ENCODE peak calls at places on chromosomes 12 and 14, in eight cellular contexts. C is coronary artery; K is PC-3; G is prostate gland; D is A549; S is sigmoid colon; W is cardiac muscle cell; B is CD8-positive, alpha-beta memory T cell. X is an unnamed sample.
A peak's percentile ranks its signal among the peaks of the same experiment; 100 is the strongest.

GRCh38 chr12:107304588-107305532 is 211.5 kb upstream of the CRY1 start:
- DNase-seq in C (no peak), K (peak; percentile 28), W (no peak), G (no peak), S (no peak), D (peak; percentile 25), B (no peak), X (no peak)

GRCh38 chr12:131007031-131007793 is 53.5 kb downstream of the ADGRD1 start:
- DNase-seq in G (peak; percentile 21), S (peak; percentile 92), K (no peak), C (no peak), W (no peak), D (no peak), B (no peak), X (no peak)

GRCh38 chr14:88323086-88323519 is at the start of gene KCNK10:
- DNase-seq in C (no peak), B (no peak), S (no peak), G (no peak), K (no peak), W (no peak), D (no peak), X (no peak)

GRCh38 chr14:99734406-99735051 is 50.4 kb downstream of the CYP46A1 start:
- DNase-seq in B (no peak), C (peak; percentile 71), W (no peak), D (no peak), S (peak; percentile 61), K (no peak), G (no peak), X (no peak)

GRCh38 chr14:71996615-71997014 is 64.4 kb downstream of the RGS6 start:
- DNase-seq in G (no peak), S (no peak), K (no peak), B (no peak), W (no peak), C (no peak), D (no peak), X (no peak)

GRCh38 chr12:7439579-7440505 is 4.1 kb downstream of the CD163L1 start:
- DNase-seq in W (peak; percentile 77), S (no peak), C (no peak), K (no peak), B (peak; percentile 13), D (peak; percentile 93), G (no peak), X (no peak)

GRCh38 chr12:3726455-3726854 is 26.5 kb downstream of the CRACR2A start:
- DNase-seq in C (no peak), D (no peak), W (no peak), B (peak; percentile 13), G (peak; percentile 33), K (no peak), S (no peak), X (no peak)

GRCh38 chr12:26935636-26936378 is 2.0 kb downstream of the INTS13 start:
- DNase-seq in W (no peak), K (peak; percentile 26), B (no peak), C (no peak), D (no peak), G (no peak), S (no peak), X (no peak)

GRCh38 chr12:109910969-109911348 is 10.9 kb downstream of the TCHP start:
- DNase-seq in W (no peak), B (no peak), D (peak; percentile 83), S (no peak), G (no peak), K (peak; percentile 64), C (no peak), X (no peak)

GRCh38 chr14:103657466-103657865 is 28.5 kb downstream of the KLC1 start:
- DNase-seq in G (no peak), W (no peak), C (no peak), B (no peak), K (no peak), S (peak; percentile 78), D (no peak), X (no peak)

GRCh38 chr12:45216983-45217485 is 1.1 kb downstream of the ANO6 start:
- DNase-seq in B (no peak), S (no peak), C (no peak), D (no peak), K (peak; percentile 14), G (no peak), W (no peak), X (no peak)

GRCh38 chr14:97212399-97212798 is 415.2 kb downstream of the VRK1 start:
- DNase-seq in G (no peak), B (no peak), W (no peak), S (no peak), K (no peak), D (no peak), C (no peak), X (no peak)

GRCh38 chr12:126087692-126088091 is 1022.5 kb downstream of the AACS start:
- DNase-seq in K (no peak), W (no peak), S (no peak), G (no peak), C (no peak), B (no peak), D (no peak), X (no peak)

GRCh38 chr12:49929581-49929980 is 21.0 kb upstream of the AQP2 start:
- DNase-seq in S (no peak), C (no peak), W (no peak), G (no peak), D (no peak), K (no peak), B (no peak), X (no peak)

GRCh38 chr12:30761730-30762129 is 7.0 kb upstream of the CAPRIN2 start:
- DNase-seq in D (no peak), K (no peak), B (no peak), G (no peak), W (no peak), C (no peak), S (no peak), X (no peak)

GRCh38 chr12:109309441-109310246 is 560 bp upstream of the FOXN4 start:
- DNase-seq in K (no peak), G (no peak), S (no peak), D (no peak), B (no peak), C (no peak), W (peak; percentile 43), X (no peak)

GRCh38 chr12:1645819-1646218 is 16.8 kb downstream of the WNT5B start:
- DNase-seq in D (no peak), K (no peak), B (no peak), S (no peak), W (no peak), G (no peak), C (no peak), X (no peak)

GRCh38 chr14:77908847-77909246 is 108.9 kb downstream of the ADCK1 start:
- DNase-seq in D (no peak), G (no peak), S (no peak), W (no peak), C (no peak), B (no peak), K (no peak), X (no peak)

GRCh38 chr14:77906446-77906845 is 106.5 kb downstream of the ADCK1 start:
- DNase-seq in K (no peak), W (no peak), S (no peak), B (no peak), G (no peak), C (no peak), D (no peak), X (no peak)

GRCh38 chr14:77912754-77913556 is 113.0 kb downstream of the ADCK1 start:
- DNase-seq in B (no peak), D (no peak), K (no peak), S (peak; percentile 33), W (no peak), C (no peak), G (no peak), X (no peak)

GRCh38 chr14:77910506-77910905 is 110.6 kb downstream of the ADCK1 start:
- DNase-seq in W (no peak), B (no peak), S (peak; percentile 40), C (no peak), D (no peak), G (no peak), K (no peak), X (no peak)

GRCh38 chr14:77909911-77910310 is 110.0 kb downstream of the ADCK1 start:
- DNase-seq in K (no peak), C (no peak), D (no peak), W (no peak), S (peak; percentile 12), B (no peak), G (no peak), X (no peak)
- H3K27ac ChIP-seq in K (no peak overlapping the region), C (no peak overlapping the region), D (no peak overlapping the region), W (no peak overlapping the region), S (no peak overlapping the region), B (no peak overlapping the region), G (no peak overlapping the region), X (no peak overlapping the region)

GRCh38 chr14:60648934-60649814 is at the start of gene SIX1:
- DNase-seq in S (no peak), B (no peak), C (peak; percentile 79), K (peak; percentile 97), D (peak; percentile 93), W (peak; percentile 90), G (peak; percentile 90), X (peak; percentile 83)
- H3K27ac ChIP-seq in S (no peak within 1 kb of the TSS), B (no peak within 1 kb of the TSS), C (peak within 1 kb of the TSS; percentile 56), K (peak within 1 kb of the TSS; percentile 6), D (peak within 1 kb of the TSS; percentile 87), W (no peak within 1 kb of the TSS), G (peak within 1 kb of the TSS; percentile 86), X (peak within 1 kb of the TSS; percentile 70)

DNA sequence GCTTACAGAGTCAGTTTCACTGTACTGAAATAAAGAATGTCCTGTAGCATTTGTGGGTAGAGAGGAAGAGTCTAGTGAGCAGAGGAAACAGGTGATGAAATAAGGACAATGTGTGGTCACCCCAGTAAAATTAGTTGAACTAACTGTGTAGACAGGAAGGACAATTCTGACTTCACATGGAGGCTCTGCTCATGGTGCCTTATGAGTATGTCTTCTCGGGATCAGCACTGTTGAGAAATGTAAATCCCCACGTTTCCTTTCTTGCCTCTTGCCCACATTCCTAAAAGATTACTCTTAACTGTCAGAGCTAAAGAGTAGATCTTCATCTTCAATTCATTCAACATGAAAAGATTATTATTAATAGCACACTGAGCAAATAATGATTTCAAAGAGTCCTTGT is 113.2 kb upstream of the FLRT2 start:
- DNase-seq in W (no peak), B (no peak), D (peak; percentile 79), C (no peak), K (peak; percentile 69), S (no peak), G (no peak), X (no peak)
- H3K27ac ChIP-seq in W (no peak overlapping the region), B (no peak overlapping the region), D (peak overlapping the region; percentile 83), C (peak overlapping the region; percentile 20), K (peak overlapping the region; percentile 57), S (no peak overlapping the region), G (no peak overlapping the region), X (peak overlapping the region; percentile 97)

DNA sequence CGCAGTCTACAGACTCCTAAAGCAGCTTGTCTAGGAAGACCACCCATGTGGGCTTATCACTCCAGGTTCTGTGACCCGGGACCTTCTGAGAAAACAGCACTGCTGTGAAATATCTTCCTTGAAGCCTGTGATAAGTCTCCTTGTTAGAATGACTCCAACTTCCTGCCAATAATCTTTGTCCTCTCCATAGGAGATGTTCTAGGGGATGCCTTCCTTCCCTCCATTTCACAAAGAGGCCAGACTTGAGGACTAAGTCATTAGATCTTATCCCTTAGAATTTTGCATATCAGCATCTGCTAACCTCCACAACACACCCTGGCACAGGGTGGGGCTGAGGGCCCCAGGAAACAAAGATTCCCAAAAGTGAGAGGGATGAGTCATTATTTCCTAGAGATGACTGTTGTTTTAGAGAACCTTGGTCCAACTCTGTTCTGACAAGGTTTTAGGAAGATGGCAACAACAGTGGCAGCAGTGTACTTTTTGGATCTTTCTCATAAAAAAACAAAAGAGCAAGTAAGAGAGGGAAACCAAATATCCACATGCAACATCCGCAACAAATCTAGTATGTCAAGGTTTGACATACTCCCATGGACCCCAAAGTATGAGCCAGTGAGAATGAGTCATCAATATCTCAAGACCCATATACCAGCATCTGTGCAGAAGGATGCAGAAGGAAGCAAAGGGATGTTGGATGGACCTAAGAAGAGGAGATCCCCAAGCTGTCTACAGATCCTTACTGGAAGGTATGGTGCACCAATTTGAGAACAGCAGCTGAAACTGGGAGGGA is 6.0 kb downstream of the LTB4R start:
- DNase-seq in G (no peak), C (no peak), D (no peak), W (no peak), B (no peak), K (peak; percentile 70), S (no peak), X (no peak)
- H3K27ac ChIP-seq in G (no peak overlapping the region), C (no peak overlapping the region), D (no peak overlapping the region), W (no peak overlapping the region), B (no peak overlapping the region), K (no peak overlapping the region), S (no peak overlapping the region), X (no peak overlapping the region)